ENCODE peak calls at places on chromosomes 12 and 14, in nine cellular contexts. P is uterus, C is esophagus squamous epithelium, T is heart left ventricle, F is ovary, W is tibial nerve, O is body of pancreas, I is adrenal gland, V is K562. E is an unnamed sample.

GRCh38 chr14:64232095-64232830 is 61.9 kb downstream of the ESR2 start:
- DNase-seq in T (no peak), I (peak), O (no peak), W (no peak), P (no peak), F (no peak), C (no peak), V (no peak), E (peak)

GRCh38 chr12:57323402-57323801 is 72.4 kb upstream of the STAC3 start:
- DNase-seq in T (no peak), I (no peak), F (no peak), P (no peak), W (no peak), V (no peak), C (no peak), O (no peak), E (no peak)

GRCh38 chr12:94228488-94228907 is 80.1 kb downstream of the PLXNC1 start:
- DNase-seq in V (no peak), T (no peak), F (no peak), I (no peak), W (no peak), P (no peak), C (no peak), O (no peak), E (no peak)

GRCh38 chr14:53528114-53528513 is 375.0 kb upstream of the DDHD1 start:
- DNase-seq in T (no peak), O (no peak), P (no peak), W (no peak), V (no peak), C (no peak), I (no peak), F (no peak), E (no peak)

GRCh38 chr12:110566993-110567392 is 16.1 kb downstream of the PPTC7 start:
- DNase-seq in I (no peak), F (no peak), C (no peak), W (no peak), V (no peak), P (no peak), O (no peak), T (no peak), E (peak)

GRCh38 chr14:54627718-54628345 is 60.9 kb downstream of the SAMD4A start:
- DNase-seq in P (peak), C (no peak), W (peak), T (peak), O (no peak), V (no peak), I (no peak), F (no peak), E (no peak)

GRCh38 chr14:90839024-90839888 is 23.0 kb upstream of the TTC7B start:
- DNase-seq in C (no peak), O (no peak), W (peak), P (peak), V (no peak), T (peak), F (no peak), I (peak), E (no peak)

GRCh38 chr12:46371718-46372130 is 849 bp downstream of the SLC38A2 start:
- DNase-seq in C (peak), P (no peak), F (no peak), T (peak), I (peak), W (peak), V (peak), O (peak), E (peak)

GRCh38 chr12:119154435-119154818 is 24.3 kb upstream of the HSPB8 start:
- DNase-seq in W (no peak), C (no peak), O (no peak), T (no peak), P (no peak), F (no peak), I (no peak), V (peak), E (no peak)

GRCh38 chr12:131619106-131619642 is 91.7 kb upstream of the SFSWAP start:
- DNase-seq in I (no peak), P (no peak), W (no peak), O (no peak), V (no peak), C (no peak), T (no peak), F (no peak), E (no peak)

GRCh38 chr14:75198291-75198933 is 22.0 kb upstream of the TMED10 start:
- DNase-seq in V (no peak), T (peak), O (peak), C (no peak), P (no peak), F (no peak), I (no peak), W (no peak), E (no peak)

GRCh38 chr12:39327520-39327919 is 115.4 kb downstream of the KIF21A start:
- DNase-seq in I (no peak), P (no peak), V (no peak), O (no peak), W (no peak), F (no peak), T (no peak), C (no peak), E (no peak)

GRCh38 chr14:90903101-90903500 is 86.9 kb upstream of the TTC7B start:
- DNase-seq in W (peak), F (peak), I (peak), O (peak), C (no peak), T (peak), P (peak), V (peak), E (peak)

GRCh38 chr12:499837-500458 is 40.2 kb downstream of the B4GALNT3 start:
- DNase-seq in F (no peak), O (no peak), C (no peak), T (no peak), W (no peak), I (no peak), P (no peak), V (no peak), E (peak)

GRCh38 chr12:31207799-31208465 is 118.0 kb downstream of the SINHCAF start:
- DNase-seq in C (no peak), I (no peak), T (no peak), W (no peak), P (no peak), F (no peak), O (no peak), V (no peak), E (no peak)

GRCh38 chr14:54489731-54490447 is 1.1 kb upstream of the GMFB start:
- DNase-seq in T (no peak), P (no peak), O (no peak), I (no peak), W (no peak), C (no peak), F (no peak), V (peak), E (no peak)

GRCh38 chr14:100393362-100393761 is 70.2 kb downstream of the SLC25A47 start:
- DNase-seq in T (no peak), V (no peak), I (peak), C (no peak), O (no peak), F (no peak), P (no peak), W (no peak), E (no peak)

GRCh38 chr12:69500631-69501030 is 30.4 kb downstream of the FRS2 start:
- DNase-seq in I (no peak), F (no peak), V (no peak), P (no peak), T (no peak), C (no peak), O (no peak), W (no peak), E (no peak)

GRCh38 chr12:44875954-44876553 is at the start of gene NELL2:
- DNase-seq in P (no peak), T (no peak), W (no peak), F (no peak), C (no peak), I (peak), V (peak), O (peak), E (peak)

GRCh38 chr12:98532687-98533304 is 17.4 kb downstream of the TMPO start:
- DNase-seq in I (no peak), P (no peak), W (no peak), T (no peak), C (no peak), F (no peak), O (no peak), V (peak), E (no peak)

GRCh38 chr14:25150934-25151790 is 101.2 kb upstream of the STXBP6 start:
- DNase-seq in W (no peak), I (no peak), F (no peak), O (no peak), C (no peak), V (peak), T (no peak), P (no peak), E (no peak)

GRCh38 chr14:103056322-103057027 is 874 bp downstream of the CDC42BPB start:
- DNase-seq in W (peak), P (peak), V (peak), C (no peak), O (peak), T (peak), F (peak), I (peak), E (peak)

GRCh38 chr12:31962076-31962475 is 2.9 kb downstream of the RESF1 start:
- DNase-seq in W (no peak), C (no peak), T (no peak), V (no peak), O (no peak), F (no peak), P (no peak), I (no peak), E (no peak)

GRCh38 chr12:132492522-132492921 is 2.6 kb downstream of the FBRSL1 start:
- DNase-seq in I (peak), F (no peak), V (no peak), T (no peak), P (no peak), W (no peak), C (no peak), O (peak), E (no peak)

GRCh38 chr12:77842430-77842829 is 11.7 kb downstream of the NAV3 start:
- DNase-seq in F (no peak), O (no peak), C (no peak), T (no peak), V (no peak), I (no peak), W (no peak), P (no peak), E (no peak)

GRCh38 chr12:124968656-124969055 is 20.3 kb downstream of the DHX37 start:
- DNase-seq in C (no peak), P (no peak), W (no peak), F (no peak), V (no peak), I (no peak), O (no peak), T (no peak), E (no peak)

GRCh38 chr14:87960013-87960787 is 32.8 kb downstream of the GALC start:
- DNase-seq in C (no peak), V (no peak), I (no peak), T (no peak), F (no peak), O (no peak), P (no peak), W (no peak), E (no peak)

GRCh38 chr12:113598815-113599406 is 127.2 kb upstream of the LHX5 start:
- DNase-seq in V (no peak), I (no peak), O (no peak), T (no peak), C (no peak), W (no peak), P (no peak), F (no peak), E (no peak)

GRCh38 chr12:47604474-47604873 is 101.4 kb downstream of the RPAP3 start:
- DNase-seq in O (no peak), P (no peak), F (no peak), W (no peak), C (no peak), T (no peak), I (no peak), V (no peak), E (no peak)

GRCh38 chr14:56808314-56809201 is 1.7 kb downstream of the OTX2 start:
- DNase-seq in V (no peak), I (no peak), P (no peak), T (no peak), O (no peak), W (no peak), F (no peak), C (no peak), E (no peak)

GRCh38 chr14:98907981-98908544 is 363.9 kb downstream of the BCL11B start:
- DNase-seq in O (no peak), C (no peak), P (no peak), T (no peak), F (no peak), V (no peak), W (no peak), I (no peak), E (no peak)

GRCh38 chr14:45679852-45680251 is 426.9 kb upstream of the MIS18BP1 start:
- DNase-seq in O (no peak), P (no peak), W (no peak), F (no peak), I (no peak), C (no peak), T (no peak), V (no peak), E (no peak)

GRCh38 chr12:80064269-80064668 is 35.1 kb upstream of the OTOGL start:
- DNase-seq in T (no peak), F (no peak), W (no peak), I (no peak), O (no peak), P (no peak), C (no peak), V (no peak), E (no peak)

GRCh38 chr12:76890407-76891143 is 11.8 kb upstream of the CSRP2 start:
- DNase-seq in O (no peak), W (no peak), P (no peak), V (no peak), T (no peak), I (no peak), F (no peak), C (no peak), E (no peak)

GRCh38 chr12:128111951-128112350 is 155.0 kb upstream of the TMEM132C start:
- DNase-seq in O (no peak), V (no peak), F (no peak), P (no peak), T (no peak), C (no peak), I (no peak), W (no peak), E (no peak)

GRCh38 chr12:104741497-104742367 is 216.4 kb downstream of the SLC41A2 start:
- DNase-seq in V (no peak), O (no peak), F (no peak), T (no peak), P (no peak), I (no peak), C (no peak), W (no peak), E (no peak)

GRCh38 chr12:104741072-104741471 is 217.0 kb downstream of the SLC41A2 start:
- DNase-seq in F (no peak), W (no peak), P (no peak), V (no peak), I (no peak), C (no peak), T (no peak), O (no peak), E (no peak)

GRCh38 chr12:104742551-104742961 is 215.5 kb downstream of the SLC41A2 start:
- DNase-seq in I (no peak), F (no peak), T (peak), O (peak), V (no peak), W (no peak), P (no peak), C (no peak), E (no peak)

GRCh38 chr12:104738841-104739642 is 219.0 kb downstream of the SLC41A2 start:
- DNase-seq in V (no peak), T (no peak), I (no peak), F (no peak), P (no peak), W (no peak), C (no peak), O (no peak), E (no peak)

DNA sequence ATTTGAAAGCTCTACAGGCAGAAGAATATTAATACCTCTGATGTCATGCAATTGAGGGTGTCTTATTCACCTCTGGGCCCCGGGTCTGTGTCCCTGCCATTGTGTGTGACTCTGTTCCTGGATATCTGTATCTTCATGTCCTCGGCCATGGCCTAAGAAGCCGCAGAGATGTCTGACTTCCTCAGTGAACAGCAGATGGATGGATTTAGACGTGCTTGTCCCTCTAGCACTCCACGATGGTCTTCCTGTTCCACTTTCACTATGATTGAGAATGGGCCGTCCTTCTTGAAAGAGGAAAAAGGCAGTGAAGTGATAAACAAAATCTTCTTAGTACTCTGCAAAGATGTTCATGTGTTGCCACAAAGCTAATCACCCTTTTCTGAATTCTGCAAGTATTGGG is 217.4 kb downstream of the SLC41A2 start:
- DNase-seq in I (peak), O (no peak), W (no peak), P (no peak), V (no peak), T (no peak), C (no peak), F (no peak), E (no peak)
- TF ChIP-seq POLR2A in I (no peak), O (no peak), W (no peak), P (no peak), V (no peak), T (no peak), C (no peak), F (no peak), E (no peak)

GRCh38 chr12:90652280-90652679 is 302.7 kb downstream of the CCER1 start:
- DNase-seq in W (no peak), I (no peak), C (no peak), O (no peak), P (no peak), T (no peak), V (no peak), F (no peak), E (no peak)
- TF ChIP-seq CTCF in W (no peak), I (no peak), C (no peak), O (no peak), P (no peak), T (no peak), V (no peak), F (no peak), E (no peak)

DNA sequence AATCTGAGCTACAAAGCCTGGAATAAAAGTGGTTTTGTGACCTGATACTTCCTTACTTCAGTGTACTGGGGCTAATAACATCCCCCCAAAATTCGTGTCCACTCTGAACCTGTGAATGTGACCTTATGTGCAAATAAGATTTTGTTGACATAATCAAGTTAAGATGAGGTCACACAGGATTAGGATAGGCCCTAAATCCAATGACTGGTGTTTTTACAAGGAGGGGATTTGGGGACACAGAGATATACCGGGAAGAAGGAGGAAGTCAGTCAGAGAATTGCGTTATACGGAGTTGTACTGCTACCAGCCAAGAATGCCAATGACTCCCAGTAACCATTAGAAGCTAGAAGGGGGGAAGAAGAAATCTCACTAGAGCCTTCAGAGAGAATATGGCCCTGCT is 299.9 kb downstream of the ACSS3 start:
- DNase-seq in W (no peak), P (no peak), C (no peak), F (no peak), O (no peak), I (no peak), T (no peak), V (no peak), E (no peak)
- H3K4me3 ChIP-seq in W (no peak), P (no peak), C (no peak), F (no peak), O (no peak), I (no peak), T (no peak), V (no peak), E (no peak)

GRCh38 chr14:50668008-50668851 is at the start of gene SAV1:
- DNase-seq in O (peak), T (peak), F (peak), P (peak), V (peak), W (peak), C (no peak), I (peak), E (peak)

GRCh38 chr14:50668852-50669194 is 717 bp upstream of the SAV1 start:
- DNase-seq in T (no peak), V (no peak), I (no peak), W (no peak), F (no peak), C (no peak), O (no peak), P (no peak), E (no peak)

GRCh38 chr14:50667491-50668007 is 557 bp downstream of the SAV1 start:
- DNase-seq in C (no peak), F (peak), I (peak), T (no peak), O (peak), W (no peak), V (peak), P (peak), E (no peak)

GRCh38 chr14:50669441-50669986 is 1.4 kb upstream of the SAV1 start:
- DNase-seq in T (no peak), O (no peak), F (no peak), V (no peak), C (no peak), I (no peak), W (no peak), P (no peak), E (no peak)

DNA sequence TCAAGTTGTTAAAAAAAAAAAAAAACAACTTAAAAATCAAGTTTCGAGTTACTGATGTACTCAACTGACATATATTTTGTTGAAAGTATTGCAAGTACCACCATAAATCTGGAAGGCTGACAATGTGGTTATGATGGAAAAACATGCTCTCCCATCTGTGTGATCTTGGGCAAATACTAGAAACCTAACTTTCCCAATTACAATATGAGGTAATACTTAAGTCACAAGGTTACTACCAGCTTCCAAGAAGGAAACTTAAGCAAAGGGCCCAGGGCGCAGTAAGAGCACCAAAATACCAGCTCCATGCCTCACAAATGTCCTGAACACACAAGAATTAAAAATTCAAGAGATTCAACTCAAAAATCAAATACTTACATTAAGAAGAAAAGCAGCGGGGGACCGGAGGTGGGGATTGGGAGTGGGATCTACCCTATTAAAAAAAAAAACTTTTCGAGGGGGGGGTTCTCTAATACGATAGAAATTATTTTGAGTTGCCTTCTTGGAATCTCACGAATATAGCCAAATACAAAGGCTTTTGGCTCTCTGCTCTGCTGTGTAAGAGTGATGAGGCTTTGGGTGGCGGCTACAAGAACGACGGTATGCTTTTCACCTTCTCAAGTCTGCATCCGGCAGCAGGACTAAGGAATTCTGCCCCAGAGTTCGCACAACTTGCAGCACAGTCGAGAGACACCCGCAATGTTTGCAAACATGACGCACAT is 1.2 kb downstream of the SAV1 start:
- DNase-seq in F (peak), O (peak), I (peak), P (peak), V (peak), W (peak), T (no peak), C (no peak), E (peak)
- TF ChIP-seq POLR2A in F (peak), O (peak), I (peak), P (no peak), V (no peak), W (no peak), T (no peak), C (no peak), E (no peak)

E was measured in lower leg skin.